ENCODE peak calls at places on chromosomes 5 and 9, in four cellular contexts. Z is HepG2, J is WTC11, T is K562. G is an unnamed sample.

GRCh38 chr5:111512406-111513174 is at the start of gene STARD4:
- DNase-seq in Z (peak), T (peak), J (peak), G (peak)

GRCh38 chr5:8842906-8843590 is 702.8 kb downstream of the SEMA5A start:
- DNase-seq in J (no peak), T (no peak), Z (no peak), G (no peak)

GRCh38 chr9:74771262-74771585 is 116.5 kb downstream of the TRPM6 start:
- DNase-seq in Z (no peak), J (no peak), T (no peak), G (no peak)

GRCh38 chr9:69895659-69896058 is 75.0 kb downstream of the CFAP95 start:
- DNase-seq in Z (no peak), J (no peak), T (no peak), G (no peak)

GRCh38 chr5:169133500-169133899 is 167.4 kb downstream of the SLIT3 start:
- DNase-seq in T (no peak), J (no peak), Z (no peak), G (no peak)

GRCh38 chr9:36100532-36100931 is 36.0 kb upstream of the GLIPR2 start:
- DNase-seq in T (no peak), Z (no peak), J (no peak), G (no peak)

GRCh38 chr9:123959787-123960186 is 29.9 kb upstream of the DENND1A start:
- DNase-seq in Z (no peak), T (no peak), J (no peak), G (no peak)

GRCh38 chr5:122715095-122715494 is 59.8 kb upstream of the SNX2 start:
- DNase-seq in T (no peak), J (no peak), Z (no peak), G (no peak)

GRCh38 chr5:141039061-141039460 is 12.1 kb upstream of the PCDHB1 start:
- DNase-seq in T (no peak), J (no peak), Z (no peak), G (no peak)

GRCh38 chr5:131281133-131281867 is 17.4 kb downstream of the CDC42SE2 start:
- DNase-seq in Z (peak), J (no peak), T (no peak), G (no peak)

GRCh38 chr5:143836161-143836725 is 24.3 kb downstream of the HMHB1 start:
- DNase-seq in Z (no peak), T (no peak), J (no peak), G (no peak)

GRCh38 chr5:150428106-150428876 is 15.6 kb upstream of the CD74 start:
- DNase-seq in J (no peak), Z (peak), T (peak), G (no peak)

GRCh38 chr5:16926417-16926816 is 9.7 kb downstream of the MYO10 start:
- DNase-seq in J (no peak), Z (no peak), T (no peak), G (no peak)

GRCh38 chr9:135394699-135395645 is 84.6 kb upstream of the PPP1R26 start:
- DNase-seq in J (no peak), T (no peak), Z (no peak), G (no peak)

DNA sequence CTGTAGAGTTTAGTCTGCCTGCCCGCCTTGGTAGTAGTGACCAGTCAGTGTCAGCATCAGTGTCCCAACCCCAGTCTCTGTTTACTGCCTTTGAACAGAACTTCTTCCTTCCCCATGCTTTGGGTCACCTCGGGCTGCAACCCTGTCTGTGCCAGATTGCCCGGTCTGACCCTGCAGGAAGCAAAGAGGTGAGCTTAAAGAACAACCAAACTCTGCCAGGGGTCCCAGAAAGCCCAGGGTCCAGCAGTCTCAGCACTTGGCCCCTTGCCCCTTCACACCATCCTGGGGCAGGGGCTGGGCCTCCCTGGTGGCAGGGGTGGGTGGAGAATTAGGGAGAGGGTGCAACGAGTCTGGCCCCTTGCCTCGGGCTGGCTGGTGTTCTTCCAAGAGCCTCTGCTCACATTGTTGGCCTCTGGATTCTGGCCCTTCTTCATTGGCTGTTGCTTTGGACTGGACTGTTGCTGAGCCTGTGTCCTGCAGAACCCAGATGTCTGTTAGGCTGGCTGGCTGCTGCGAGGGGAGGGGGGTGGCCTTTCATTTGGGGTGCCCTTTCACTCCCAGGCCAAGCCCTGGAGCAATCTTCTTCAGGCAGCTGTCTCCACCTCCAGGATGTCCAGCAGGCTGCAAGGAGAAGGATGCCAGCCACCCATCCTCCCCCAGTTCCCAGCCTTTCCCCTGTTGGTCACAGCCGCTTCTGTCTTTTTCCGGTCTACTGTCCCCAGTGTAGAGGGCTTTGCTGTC is 51.2 kb downstream of the SAR1B start:
- DNase-seq in Z (no peak), T (no peak), J (no peak), G (no peak)
- TF ChIP-seq CBFB in Z (no peak), T (no peak), J (no peak), G (no peak)

GRCh38 chr5:96807099-96807654 is 568 bp downstream of the ERAP1 start:
- DNase-seq in J (no peak), Z (peak), T (peak), G (no peak)
- TF ChIP-seq CBFB in J (no peak), Z (no peak), T (no peak), G (no peak)

GRCh38 chr5:50328193-50328729 is 112.8 kb downstream of the EMB start:
- DNase-seq in T (no peak), J (no peak), Z (no peak), G (no peak)
- TF ChIP-seq CBFB in T (no peak), J (no peak), Z (no peak), G (no peak)

GRCh38 chr5:153565822-153566221 is 75.4 kb downstream of the GRIA1 start:
- DNase-seq in Z (no peak), J (no peak), T (no peak), G (no peak)

GRCh38 chr5:153559926-153560325 is 69.5 kb downstream of the GRIA1 start:
- DNase-seq in T (no peak), Z (no peak), J (no peak), G (no peak)

DNA sequence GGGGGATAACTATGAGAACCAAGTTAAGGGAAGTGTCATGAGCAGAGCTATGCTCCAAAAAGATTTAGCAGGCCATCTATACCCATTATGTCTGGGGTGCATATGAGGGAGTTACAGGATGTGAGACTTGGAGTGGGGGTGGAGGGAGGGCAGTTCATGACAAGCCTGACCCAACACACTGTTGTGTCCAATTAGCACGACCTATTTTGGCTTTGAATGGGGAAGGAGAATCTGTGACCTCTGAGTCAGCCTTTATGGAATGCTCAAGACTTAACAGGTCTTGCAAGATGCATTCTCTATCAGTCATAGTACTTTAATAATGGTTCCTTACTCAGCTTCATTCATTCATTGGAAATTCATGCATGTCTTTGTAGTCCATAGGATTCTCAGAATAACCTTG is 71.7 kb downstream of the GRIA1 start:
- DNase-seq in T (no peak), J (no peak), Z (no peak), G (no peak)
- TF ChIP-seq CBFB in T (no peak), J (no peak), Z (no peak), G (no peak)